ENCODE peak calls at places on chromosome 3, in seven cellular contexts. F, N, X, Y, Q, C and E are unnamed samples.

GRCh38 chr3:112074616-112075497 is 11.3 kb upstream of the C3orf52 start:
- DNase-seq in C (peak), F (no peak), X (peak), Q (no peak), Y (no peak), N (peak), E (no peak)

GRCh38 chr3:51948016-51948580 is 5.9 kb downstream of the PARP3 start:
- DNase-seq in N (no peak), X (no peak), Q (no peak), F (no peak), Y (peak), C (no peak), E (no peak)

GRCh38 chr3:134008630-134009156 is 21.0 kb downstream of the SLCO2A1 start:
- DNase-seq in Q (no peak), N (peak), Y (no peak), C (no peak), X (peak), F (no peak), E (no peak)

GRCh38 chr3:185823280-185824044 is 1.4 kb downstream of the IGF2BP2 start:
- DNase-seq in Y (peak), Q (peak), C (peak), X (peak), N (peak), F (peak), E (peak)

GRCh38 chr3:16801698-16802097 is 83.1 kb upstream of the PLCL2 start:
- DNase-seq in N (no peak), Q (no peak), Y (no peak), F (no peak), C (no peak), X (peak), E (no peak)

GRCh38 chr3:44026224-44026865 is 215.3 kb upstream of the TOPAZ1 start:
- DNase-seq in X (no peak), F (no peak), Y (no peak), Q (no peak), N (peak), C (no peak), E (no peak)

GRCh38 chr3:41224120-41224806 is 25.0 kb downstream of the CTNNB1 start:
- DNase-seq in Q (no peak), N (peak), C (no peak), X (peak), F (no peak), Y (no peak), E (no peak)

GRCh38 chr3:62445267-62445666 is 71.9 kb upstream of the FEZF2 start:
- DNase-seq in X (peak), N (peak), Y (no peak), Q (no peak), C (no peak), F (no peak), E (no peak)

GRCh38 chr3:149115114-149115513 is 14.3 kb upstream of the HPS3 start:
- DNase-seq in N (no peak), C (no peak), Y (no peak), X (no peak), F (no peak), Q (no peak), E (no peak)

GRCh38 chr3:149122716-149123578 is 6.5 kb upstream of the HPS3 start:
- DNase-seq in Q (no peak), X (peak), Y (no peak), C (no peak), N (no peak), F (no peak), E (no peak)

GRCh38 chr3:149114458-149114857 is 15.0 kb upstream of the HPS3 start:
- DNase-seq in X (no peak), N (no peak), Y (no peak), F (no peak), Q (no peak), C (no peak), E (no peak)

DNA sequence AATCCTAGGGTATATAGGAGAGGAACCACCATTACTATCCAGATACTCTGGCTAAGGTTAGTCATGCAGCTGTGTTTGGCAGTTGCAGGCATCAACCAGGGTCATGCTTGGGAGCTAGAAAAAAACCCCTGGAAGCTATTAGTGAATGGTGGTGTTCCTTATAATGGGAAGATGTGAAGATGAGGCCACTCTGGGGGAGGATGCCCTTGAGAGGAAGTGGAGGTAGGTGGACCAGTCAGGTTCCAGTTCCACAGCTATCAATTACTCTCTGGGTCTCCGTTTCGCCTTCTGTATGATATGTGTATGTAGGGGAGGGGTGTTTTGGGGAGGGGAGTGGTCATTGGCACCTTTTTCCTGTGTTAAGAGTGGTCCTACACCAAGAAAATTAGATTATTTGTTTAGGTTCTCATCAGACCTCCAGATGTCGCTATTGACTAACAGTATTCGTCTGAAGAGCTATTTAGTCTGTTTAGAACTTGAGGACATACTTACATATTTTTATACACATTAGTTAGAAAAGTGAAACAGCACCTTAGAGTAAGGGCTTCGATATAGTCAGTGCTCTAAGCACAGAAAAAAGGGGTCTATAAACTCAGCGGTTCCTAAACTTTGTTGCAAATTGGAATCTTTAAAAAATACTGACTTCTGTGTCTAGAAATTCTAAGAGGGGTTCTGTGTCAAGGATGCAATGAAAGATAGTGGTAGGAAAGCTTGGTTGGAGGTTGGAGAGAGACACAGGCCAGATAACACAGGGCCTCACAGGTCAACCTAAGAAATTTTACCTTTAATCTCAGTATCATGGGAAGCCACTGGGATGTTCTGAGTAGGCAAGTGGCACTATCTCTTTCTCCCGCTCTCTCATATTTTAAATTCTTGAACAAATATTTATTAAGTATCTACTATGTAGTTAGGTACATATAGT is 9.1 kb upstream of the HPS3 start:
- DNase-seq in F (peak), N (peak), C (peak), X (peak), Y (no peak), Q (no peak), E (no peak)
- TF ChIP-seq CTCF in F (peak), N (peak), C (peak), X (peak), Y (peak), Q (peak), E (peak)

GRCh38 chr3:37993067-37993809 is 2.7 kb downstream of the VILL start:
- DNase-seq in C (no peak), X (no peak), F (no peak), Y (no peak), Q (no peak), N (no peak), E (no peak)

GRCh38 chr3:37992271-37993066 is 1.9 kb downstream of the VILL start:
- DNase-seq in C (no peak), Q (no peak), X (no peak), Y (no peak), N (peak), F (no peak), E (no peak)

GRCh38 chr3:37994639-37994972 is 4.0 kb downstream of the VILL start:
- DNase-seq in Y (no peak), C (peak), X (no peak), Q (no peak), N (no peak), F (no peak), E (no peak)

GRCh38 chr3:37995652-37996641 is 5.4 kb downstream of the VILL start:
- DNase-seq in X (no peak), Q (no peak), N (no peak), Y (no peak), C (no peak), F (no peak), E (no peak)

DNA sequence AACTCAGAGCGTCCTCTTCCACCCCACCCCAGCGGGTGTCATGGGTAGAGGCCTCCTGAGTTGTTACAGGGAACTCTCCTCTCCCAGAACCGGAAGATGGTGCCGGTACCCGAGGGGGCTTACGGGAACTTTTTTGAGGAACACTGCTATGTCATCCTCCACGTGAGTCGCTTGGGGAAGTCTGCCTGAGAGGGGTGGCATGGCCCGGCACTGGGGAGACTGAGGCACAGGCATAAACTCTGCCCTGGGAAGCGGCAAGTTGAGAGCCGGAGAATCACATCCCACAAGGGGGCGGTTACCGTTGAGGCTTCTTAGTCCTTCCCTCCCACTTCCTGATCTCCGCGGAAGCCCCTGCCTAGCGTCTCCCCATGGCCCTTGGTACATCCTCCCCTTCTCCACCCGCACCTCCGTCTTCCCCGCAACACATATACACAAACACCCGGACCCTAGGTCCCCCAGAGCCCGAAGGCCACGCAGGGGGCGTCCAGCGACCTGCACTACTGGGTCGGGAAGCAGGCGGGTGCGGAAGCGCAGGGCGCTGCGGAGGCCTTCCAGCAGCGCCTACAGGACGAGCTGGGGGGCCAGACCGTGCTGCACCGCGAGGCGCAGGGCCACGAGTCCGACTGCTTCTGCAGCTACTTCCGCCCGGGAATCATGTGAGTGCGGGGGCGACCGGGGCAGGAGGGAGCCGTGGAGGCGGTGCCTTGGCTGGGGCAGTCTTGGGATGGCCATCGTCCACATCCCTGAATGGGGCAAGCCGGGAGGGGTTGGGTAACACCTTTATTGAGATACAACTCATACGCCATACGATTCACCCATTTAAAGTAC is 3.4 kb downstream of the VILL start:
- DNase-seq in C (peak), Q (peak), F (peak), X (peak), Y (peak), N (no peak), E (peak)
- TF ChIP-seq CTCF in C (no peak), Q (no peak), F (no peak), X (no peak), Y (peak), N (no peak), E (peak)

GRCh38 chr3:13107661-13108060 is 34.4 kb upstream of the IQSEC1 start:
- DNase-seq in C (no peak), N (no peak), Y (peak), X (no peak), F (no peak), Q (no peak), E (no peak)

GRCh38 chr3:13106308-13106970 is 33.2 kb upstream of the IQSEC1 start:
- DNase-seq in N (peak), C (no peak), X (no peak), Y (no peak), Q (no peak), F (no peak), E (no peak)

GRCh38 chr3:13105181-13105580 is 32.0 kb upstream of the IQSEC1 start:
- DNase-seq in Y (peak), F (no peak), X (no peak), N (no peak), Q (no peak), C (no peak), E (no peak)

GRCh38 chr3:13104511-13104910 is 31.3 kb upstream of the IQSEC1 start:
- DNase-seq in X (no peak), Q (no peak), Y (peak), F (no peak), N (no peak), C (no peak), E (no peak)

DNA sequence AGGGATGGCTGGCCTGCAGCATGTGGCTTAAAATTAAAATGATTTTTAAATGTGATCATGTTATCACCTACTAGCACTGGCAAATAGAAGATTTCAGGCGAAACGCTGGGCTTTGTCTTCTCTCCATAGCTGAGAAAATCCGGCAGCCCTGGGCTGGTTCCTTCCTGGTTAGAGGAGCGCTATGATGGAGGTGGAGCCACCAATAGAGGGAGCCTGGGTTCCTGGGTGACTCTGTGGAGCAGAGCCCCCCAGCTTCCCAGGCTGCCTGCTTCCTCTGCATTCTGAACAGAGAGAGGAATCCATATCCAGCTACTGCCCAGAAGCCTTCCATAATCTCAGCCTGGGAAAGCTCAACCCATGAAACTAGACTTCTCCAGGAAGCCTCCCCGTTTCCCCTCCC is 32.6 kb upstream of the IQSEC1 start:
- DNase-seq in C (no peak), Y (peak), F (no peak), X (no peak), N (no peak), Q (no peak), E (no peak)
- TF ChIP-seq CTCF in C (no peak), Y (no peak), F (no peak), X (no peak), N (no peak), Q (no peak), E (no peak)

DNA sequence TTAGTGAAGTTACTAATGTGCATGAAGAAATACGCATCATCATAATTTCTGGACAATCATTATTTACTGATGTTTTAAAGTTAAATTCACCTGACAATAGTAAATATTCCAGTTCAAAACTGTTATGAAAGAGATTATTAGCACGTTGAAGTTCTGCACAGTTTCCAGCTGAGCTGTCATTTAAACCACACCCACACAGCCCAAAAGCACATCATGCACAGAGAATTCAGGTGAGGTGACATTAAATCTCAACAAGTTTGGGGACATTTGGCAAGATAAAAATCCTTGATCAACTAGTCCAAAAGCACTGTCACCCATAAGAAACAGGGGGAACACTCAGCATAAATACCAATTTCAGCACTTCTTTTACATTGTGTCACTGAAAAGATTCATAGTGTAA is 6.9 kb downstream of the NCEH1 start:
- DNase-seq in F (no peak), X (no peak), Y (no peak), C (no peak), N (no peak), Q (no peak), E (no peak)
- TF ChIP-seq CTCF in F (no peak), X (no peak), Y (no peak), C (no peak), N (no peak), Q (no peak), E (no peak)

DNA sequence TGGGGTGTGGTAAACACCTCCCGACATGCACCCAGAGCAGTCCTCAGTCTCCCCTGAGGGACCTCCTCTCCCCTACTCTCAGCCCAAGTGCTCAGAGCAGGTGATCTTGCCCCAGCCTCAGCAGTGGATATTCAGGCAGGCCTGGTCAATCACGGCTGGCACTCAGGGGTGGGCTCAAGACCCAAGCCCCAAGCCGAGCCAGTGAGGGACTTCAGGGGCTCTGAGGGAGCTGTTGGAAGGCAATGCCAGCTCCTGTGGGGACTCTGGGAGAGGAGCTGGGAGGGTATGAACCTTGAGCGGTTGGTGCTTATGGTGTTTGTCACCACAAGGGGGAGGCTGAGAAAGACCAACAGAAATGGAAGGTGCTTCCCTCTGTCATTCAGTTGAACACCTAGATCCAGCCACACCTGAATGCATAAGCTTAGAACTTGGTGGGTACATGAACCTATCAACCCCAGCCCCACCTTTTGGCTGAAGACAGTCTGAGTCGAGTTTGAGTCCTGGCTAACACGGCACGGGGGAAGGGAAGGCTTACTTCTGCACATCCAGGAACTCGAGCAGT is 19.4 kb downstream of the ALS2CL start:
- DNase-seq in C (no peak), N (no peak), Q (no peak), X (no peak), Y (peak), F (no peak), E (peak)
- TF ChIP-seq CTCF in C (no peak), N (no peak), Q (peak), X (peak), Y (no peak), F (no peak), E (peak)

DNA sequence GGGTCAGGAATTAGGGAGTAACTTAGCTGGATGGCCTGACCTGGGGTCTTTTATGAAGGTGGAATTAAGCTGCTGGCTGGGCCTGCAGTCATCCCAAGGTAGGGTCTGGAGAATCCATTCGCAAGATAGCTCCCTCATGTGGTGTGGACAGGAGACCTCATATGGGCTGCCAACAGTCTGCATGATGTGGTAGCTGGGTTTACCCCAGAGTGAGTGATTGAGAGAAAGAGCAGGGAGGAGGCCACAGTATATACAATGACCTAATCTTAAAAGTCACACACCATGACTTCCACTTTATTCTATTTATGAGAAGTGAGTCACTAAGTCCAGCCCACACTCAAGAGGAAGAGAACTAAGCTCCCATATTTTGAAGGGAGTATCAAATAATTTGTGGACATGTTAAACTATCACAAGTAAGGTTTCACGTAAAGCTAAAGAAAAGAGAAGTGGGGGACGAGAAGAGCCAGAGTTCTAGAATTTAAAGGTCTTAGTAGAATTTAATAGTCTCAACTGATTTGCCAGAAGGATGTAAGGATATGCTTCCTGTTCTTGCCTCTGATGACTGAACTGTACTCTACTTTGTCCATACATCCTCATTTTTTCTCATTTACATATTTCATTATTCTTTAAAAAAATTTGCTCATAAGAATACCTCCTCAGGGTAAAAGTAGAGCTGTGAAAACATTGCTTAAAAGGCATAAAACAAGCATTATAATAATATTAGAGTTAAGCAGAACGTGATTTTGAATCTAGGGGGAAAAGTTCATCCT is 184.4 kb downstream of the PEX5L start:
- DNase-seq in Q (no peak), Y (no peak), F (peak), X (peak), N (peak), C (peak), E (peak)
- TF ChIP-seq CTCF in Q (no peak), Y (no peak), F (peak), X (peak), N (peak), C (peak), E (peak)

GRCh38 chr3:144687862-144688261 is 716.2 kb downstream of the DIPK2A start:
- DNase-seq in Y (no peak), C (no peak), Q (no peak), F (no peak), N (peak), X (peak), E (peak)
- TF ChIP-seq CTCF in Y (no peak), C (no peak), Q (no peak), F (no peak), N (peak), X (no peak), E (peak)